ENCODE peak calls at places on chromosomes 5 and 9, in nine cellular contexts. Q is HCT116, L is MM.1S, B is GM23248, F is PC-3, Z is neural progenitor cell, M is SK-N-SH, J is OCI-LY7, U is hepatocyte. O is an unnamed sample.

GRCh38 chr9:29212590-29213373 is 1639.5 kb upstream of the C9orf72 start:
- DNase-seq in L (peak; percentile 35), B (peak; percentile 6), Z (peak; percentile 72), F (peak; percentile 30), Q (no peak), U (peak; percentile 61), M (peak; percentile 69), J (no peak), O (peak; percentile 65)

GRCh38 chr9:72169185-72169584 is 19.9 kb downstream of the GDA start:
- DNase-seq in B (no peak), F (no peak), Z (no peak), J (no peak), Q (no peak), L (peak; percentile 31), U (no peak), M (no peak), O (no peak)

GRCh38 chr9:127953768-127954505 is 16.3 kb upstream of the DPM2 start:
- DNase-seq in B (no peak), Z (no peak), J (no peak), F (no peak), U (no peak), M (no peak), L (no peak), Q (no peak), O (no peak)

GRCh38 chr5:33313150-33313549 is 127.6 kb upstream of the TARS1 start:
- DNase-seq in U (peak; percentile 41), F (peak; percentile 99), Z (no peak), B (peak; percentile 92), J (no peak), L (no peak), Q (peak; percentile 58), M (no peak), O (peak; percentile 6)

GRCh38 chr5:83337453-83338035 is 134.0 kb upstream of the VCAN start:
- DNase-seq in F (no peak), J (no peak), Z (no peak), L (no peak), U (no peak), Q (no peak), B (no peak), M (no peak), O (no peak)

GRCh38 chr5:151183451-151184245 is 26.1 kb upstream of the ANXA6 start:
- DNase-seq in J (no peak), Q (no peak), B (peak; percentile 28), U (no peak), Z (no peak), L (no peak), F (peak; percentile 69), M (no peak), O (no peak)

GRCh38 chr5:137114529-137114928 is 384.6 kb downstream of the SPOCK1 start:
- DNase-seq in Q (no peak), J (no peak), F (peak; percentile 40), U (peak; percentile 47), B (peak; percentile 68), M (peak; percentile 37), Z (no peak), L (no peak), O (no peak)

GRCh38 chr9:122806661-122807060 is 6.7 kb downstream of the OR1K1 start:
- DNase-seq in J (no peak), F (no peak), U (no peak), M (no peak), B (no peak), L (no peak), Z (no peak), Q (no peak), O (no peak)

GRCh38 chr5:131252824-131253171 is 11.1 kb upstream of the CDC42SE2 start:
- DNase-seq in B (no peak), U (no peak), Q (no peak), F (no peak), M (no peak), L (peak; percentile 95), J (peak; percentile 91), Z (no peak), O (no peak)

GRCh38 chr9:37430841-37431597 is 8.5 kb downstream of the GRHPR start:
- DNase-seq in U (peak; percentile 62), F (no peak), Z (peak; percentile 73), M (no peak), J (no peak), L (no peak), Q (no peak), B (peak; percentile 36), O (peak; percentile 61)

GRCh38 chr9:107739601-107740082 is 250.1 kb upstream of the KLF4 start:
- DNase-seq in M (no peak), F (peak; percentile 81), Z (no peak), Q (no peak), J (no peak), U (no peak), B (peak; percentile 75), L (no peak), O (no peak)

GRCh38 chr9:118059520-118060278 is 355.5 kb downstream of the TLR4 start:
- DNase-seq in Q (no peak), M (no peak), Z (peak; percentile 80), J (peak; percentile 41), B (peak; percentile 32), F (peak; percentile 17), L (peak; percentile 61), U (peak; percentile 72), O (peak; percentile 77)

GRCh38 chr5:62314431-62314830 is 8.4 kb downstream of the KIF2A start:
- DNase-seq in Z (no peak), L (no peak), M (no peak), Q (no peak), B (no peak), U (no peak), J (no peak), F (no peak), O (no peak)

GRCh38 chr5:14556015-14556414 is 25.6 kb upstream of the OTULINL start:
- DNase-seq in U (no peak), Q (no peak), B (no peak), F (no peak), M (no peak), L (no peak), J (no peak), Z (no peak), O (no peak)

GRCh38 chr9:114271556-114272510 is 51.1 kb upstream of the ORM1 start:
- DNase-seq in M (peak; percentile 78), L (peak; percentile 14), B (peak; percentile 72), J (peak; percentile 44), F (peak; percentile 15), Z (peak; percentile 65), Q (peak; percentile 28), U (no peak), O (peak; percentile 83)

GRCh38 chr9:3080951-3081350 is 237.1 kb upstream of the PUM3 start:
- DNase-seq in B (no peak), U (no peak), Z (no peak), L (no peak), Q (no peak), M (no peak), J (no peak), F (peak; percentile 25), O (no peak)

GRCh38 chr5:112232651-112233050 is 186.4 kb downstream of the EPB41L4A start:
- DNase-seq in J (no peak), U (no peak), Z (no peak), M (no peak), B (no peak), Q (no peak), L (no peak), F (no peak), O (no peak)

GRCh38 chr5:14414615-14415515 is 166.7 kb upstream of the OTULINL start:
- DNase-seq in F (no peak), Q (no peak), M (no peak), L (no peak), J (no peak), Z (no peak), U (no peak), B (no peak), O (no peak)

GRCh38 chr9:131312822-131313770 is 23.6 kb downstream of the PLPP7 start:
- DNase-seq in M (no peak), U (no peak), Z (no peak), B (no peak), F (no peak), J (no peak), Q (no peak), L (no peak), O (no peak)

DNA sequence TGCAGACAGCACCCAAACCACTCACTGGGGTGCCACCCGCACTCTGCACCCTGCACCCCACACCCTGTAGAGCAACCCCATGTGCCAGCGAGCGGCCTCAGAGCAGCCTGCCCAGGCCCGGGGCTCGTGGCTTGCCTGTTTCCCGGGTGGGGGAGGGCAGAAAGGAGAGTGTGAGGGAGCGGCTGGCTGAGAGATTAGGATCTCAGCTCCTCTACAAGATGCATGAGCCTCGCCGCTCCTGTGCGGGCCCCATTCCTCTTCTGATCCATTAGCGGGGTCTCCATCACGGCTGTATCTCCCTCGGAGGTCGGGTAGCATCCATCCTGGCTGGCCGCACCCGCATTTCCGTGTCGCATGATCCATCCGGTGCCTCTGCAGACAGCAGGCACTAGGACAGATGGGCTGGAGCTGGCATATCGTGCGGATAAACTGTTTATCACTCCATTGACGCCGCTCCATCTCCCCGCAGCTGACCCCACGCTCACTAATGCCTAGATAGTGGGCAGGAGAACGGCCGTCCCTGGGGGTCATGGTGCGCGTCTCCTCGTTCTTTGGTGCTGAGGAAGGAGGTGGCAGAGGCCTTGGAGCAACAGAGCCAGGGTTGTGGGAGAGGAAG is 54.3 kb downstream of the MRPL36 start:
- DNase-seq in J (no peak), L (no peak), M (no peak), Q (no peak), B (no peak), Z (no peak), U (no peak), F (no peak), O (no peak)
- TF ChIP-seq EZH2phosphoT487 in J (no peak), L (no peak), M (no peak), Q (no peak), B (no peak), Z (no peak), U (no peak), F (no peak), O (no peak)

GRCh38 chr5:69331528-69332445 is 814 bp downstream of the CCDC125 start:
- DNase-seq in B (peak; percentile 18), J (peak; percentile 21), Q (no peak), L (peak; percentile 31), F (peak; percentile 48), M (no peak), U (peak; percentile 48), Z (peak; percentile 8), O (peak; percentile 30)
- TF ChIP-seq EZH2phosphoT487 in B (no peak), J (no peak), Q (no peak), L (no peak), F (no peak), M (no peak), U (no peak), Z (no peak), O (no peak)

GRCh38 chr5:123673107-123673506 is 161.1 kb downstream of the CSNK1G3 start:
- DNase-seq in Z (peak; percentile 18), M (no peak), L (no peak), Q (no peak), U (peak; percentile 11), J (no peak), F (no peak), B (peak; percentile 1), O (peak; percentile 8)
- TF ChIP-seq EZH2phosphoT487 in Z (no peak), M (no peak), L (no peak), Q (no peak), U (no peak), J (no peak), F (no peak), B (no peak), O (no peak)

DNA sequence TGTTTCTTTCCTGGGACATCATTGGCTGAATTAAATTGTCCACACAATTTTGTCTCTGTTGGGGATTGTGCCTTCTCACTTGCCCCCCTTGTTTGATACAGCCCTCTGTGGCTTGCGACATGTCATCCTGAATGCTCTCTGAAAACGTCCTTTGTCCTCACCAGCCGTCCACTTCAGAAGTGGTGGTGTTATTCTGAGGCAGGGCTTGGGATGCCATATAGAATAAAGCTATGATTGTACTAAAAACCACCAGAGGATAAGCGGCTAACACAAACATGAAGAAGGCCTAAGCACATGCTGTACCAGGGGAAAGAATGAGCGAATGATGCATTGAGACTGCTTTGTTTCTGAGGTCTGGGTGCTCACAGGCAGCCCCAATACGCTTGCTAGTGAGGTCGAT is 3.5 kb upstream of the SNX30 start:
- DNase-seq in B (no peak), L (no peak), M (no peak), J (no peak), Z (no peak), U (no peak), F (no peak), Q (no peak), O (no peak)
- TF ChIP-seq EZH2phosphoT487 in B (no peak), L (no peak), M (no peak), J (no peak), Z (no peak), U (no peak), F (no peak), Q (no peak), O (no peak)